ENCODE peak calls at places on chromosome 16, in seven cellular contexts. O is K562; J is SK-N-SH treated with all-trans-retinoic acid at 6 μM for 48 hours; M is activated CD4-positive, alpha-beta T cell treated with anti-CD3 and anti-CD28 coated beads for 36 hours; L is left cardiac atrium; H is stimulated activated naive CD8-positive, alpha-beta T cell treated with anti-CD3 and anti-CD28 coated beads, Interleukin-15, Interleukin-2, amounts not matched to agents 100 U/mL and 50 U/mL, for 24 hours; G is activated naive CD8-positive, alpha-beta T cell treated with anti-CD3 and anti-CD28 coated beads, Interleukin-2, amount 50 U/mL, for 24 hours. C is an unnamed sample.

GRCh38 chr16:57821149-57821971 is 19.1 kb upstream of the KIFC3 start:
- ATAC-seq in J (no peak), G (no peak), O (no peak), M (no peak), H (no peak), L (no peak), C (no peak)

GRCh38 chr16:82995927-82996441 is 369.2 kb downstream of the CDH13 start:
- ATAC-seq in H (no peak), L (peak), G (no peak), J (peak), M (peak), O (no peak), C (peak)

GRCh38 chr16:79758615-79759346 is 158.2 kb upstream of the MAF start:
- ATAC-seq in G (no peak), M (no peak), H (no peak), L (no peak), O (no peak), J (no peak), C (peak)

GRCh38 chr16:57555831-57556230 is 13.4 kb downstream of the ADGRG5 start:
- ATAC-seq in M (peak), L (no peak), G (peak), O (no peak), H (peak), J (no peak), C (no peak)

GRCh38 chr16:58733248-58733670 is 857 bp downstream of the GOT2 start:
- ATAC-seq in O (peak), G (no peak), H (no peak), J (no peak), L (peak), M (no peak), C (no peak)

GRCh38 chr16:31423241-31423640 is 4.9 kb downstream of the COX6A2 start:
- ATAC-seq in L (no peak), G (no peak), O (no peak), M (no peak), J (peak), H (no peak), C (no peak)

GRCh38 chr16:88448461-88449266 is 4.4 kb upstream of the ZFPM1 start:
- ATAC-seq in O (no peak), H (no peak), L (no peak), M (no peak), G (no peak), J (no peak), C (no peak)

GRCh38 chr16:51290886-51291285 is 139.8 kb upstream of the SALL1 start:
- ATAC-seq in L (no peak), G (no peak), J (no peak), O (no peak), H (no peak), M (no peak), C (no peak)

GRCh38 chr16:88792078-88792550 is 7.1 kb upstream of the PIEZO1 start:
- ATAC-seq in J (peak), G (peak), M (no peak), O (peak), H (peak), L (no peak), C (peak)

GRCh38 chr16:66521951-66522771 is 27.8 kb downstream of the TK2 start:
- ATAC-seq in M (peak), J (peak), O (peak), L (peak), H (peak), G (peak), C (peak)

GRCh38 chr16:23469814-23470213 is 16.8 kb upstream of the COG7 start:
- ATAC-seq in M (no peak), J (peak), O (no peak), G (no peak), H (no peak), L (peak), C (peak)

GRCh38 chr16:11232852-11233726 is 22.9 kb downstream of the SOCS1 start:
- ATAC-seq in O (peak), G (peak), L (peak), H (peak), J (peak), M (peak), C (peak)

GRCh38 chr16:85910854-85911247 is 11.9 kb downstream of the IRF8 start:
- ATAC-seq in J (no peak), M (no peak), O (no peak), G (no peak), H (no peak), L (no peak), C (no peak)

GRCh38 chr16:88534731-88535141 is 35.5 kb upstream of the ZC3H18 start:
- ATAC-seq in H (no peak), G (peak), O (no peak), M (peak), L (peak), J (no peak), C (no peak)

C was measured in esophagus mucosa.